ENCODE peak calls at places on chromosomes 2 and 18, in eight cellular contexts. L, T, J, D, M, B, G and X are unnamed samples.

GRCh38 chr2:235996419-235996818 is 171.8 kb downstream of the GBX2 start:
- DNase-seq in L (no peak), T (no peak), J (no peak), D (no peak), M (no peak), B (no peak), G (no peak), X (no peak)

GRCh38 chr2:8120979-8121825 is 560.7 kb upstream of the ID2 start:
- DNase-seq in L (no peak), T (no peak), J (no peak), D (no peak), M (no peak), B (no peak), G (no peak), X (no peak)

GRCh38 chr2:238513346-238513745 is 86.6 kb downstream of the ASB1 start:
- DNase-seq in L (peak; percentile 80), T (peak; percentile 34), J (peak; percentile 7), D (peak; percentile 46), M (no peak), B (peak; percentile 77), G (no peak), X (peak; percentile 66)

GRCh38 chr2:74935883-74936483 is 22.5 kb upstream of the POLE4 start:
- DNase-seq in L (no peak), T (no peak), J (no peak), D (no peak), M (no peak), B (no peak), G (no peak), X (no peak)

GRCh38 chr2:147826615-147827375 is 18.0 kb upstream of the ACVR2A start:
- DNase-seq in L (no peak), T (no peak), J (no peak), D (no peak), M (no peak), B (no peak), G (no peak), X (no peak)

GRCh38 chr2:45793998-45794720 is 142.7 kb downstream of the PRKCE start:
- DNase-seq in L (no peak), T (no peak), J (no peak), D (no peak), M (no peak), B (peak; percentile 29), G (no peak), X (no peak)

GRCh38 chr2:12442627-12442928 is 274.2 kb upstream of the TRIB2 start:
- DNase-seq in L (no peak), T (no peak), J (no peak), D (no peak), M (no peak), B (peak; percentile 75), G (no peak), X (no peak)

GRCh38 chr2:85429924-85430289 is 11.4 kb downstream of the SH2D6 start:
- DNase-seq in L (no peak), T (no peak), J (no peak), D (no peak), M (no peak), B (no peak), G (no peak), X (no peak)

GRCh38 chr18:51235011-51235789 is 37.7 kb upstream of the MEX3C start:
- DNase-seq in L (no peak), T (no peak), J (no peak), D (no peak), M (no peak), B (peak; percentile 28), G (no peak), X (no peak)

GRCh38 chr2:10257036-10257435 is 45.7 kb upstream of the HPCAL1 start:
- DNase-seq in L (no peak), T (peak; percentile 37), J (no peak), D (no peak), M (no peak), B (no peak), G (no peak), X (no peak)

GRCh38 chr2:169693344-169693743 is 861 bp downstream of the CFAP210 start:
- DNase-seq in L (no peak), T (no peak), J (no peak), D (no peak), M (no peak), B (peak; percentile 6), G (no peak), X (no peak)

GRCh38 chr2:231800493-231801091 is 14.3 kb downstream of the COPS7B start:
- DNase-seq in L (peak; percentile 78), T (no peak), J (no peak), D (peak; percentile 55), M (no peak), B (peak; percentile 56), G (no peak), X (peak; percentile 63)

GRCh38 chr2:98637401-98638144 is 29.2 kb downstream of the UNC50 start:
- DNase-seq in L (no peak), T (no peak), J (no peak), D (no peak), M (peak; percentile 34), B (no peak), G (no peak), X (no peak)

GRCh38 chr2:98632351-98632750 is 24.0 kb downstream of the UNC50 start:
- DNase-seq in L (no peak), T (no peak), J (no peak), D (no peak), M (no peak), B (no peak), G (no peak), X (no peak)

DNA sequence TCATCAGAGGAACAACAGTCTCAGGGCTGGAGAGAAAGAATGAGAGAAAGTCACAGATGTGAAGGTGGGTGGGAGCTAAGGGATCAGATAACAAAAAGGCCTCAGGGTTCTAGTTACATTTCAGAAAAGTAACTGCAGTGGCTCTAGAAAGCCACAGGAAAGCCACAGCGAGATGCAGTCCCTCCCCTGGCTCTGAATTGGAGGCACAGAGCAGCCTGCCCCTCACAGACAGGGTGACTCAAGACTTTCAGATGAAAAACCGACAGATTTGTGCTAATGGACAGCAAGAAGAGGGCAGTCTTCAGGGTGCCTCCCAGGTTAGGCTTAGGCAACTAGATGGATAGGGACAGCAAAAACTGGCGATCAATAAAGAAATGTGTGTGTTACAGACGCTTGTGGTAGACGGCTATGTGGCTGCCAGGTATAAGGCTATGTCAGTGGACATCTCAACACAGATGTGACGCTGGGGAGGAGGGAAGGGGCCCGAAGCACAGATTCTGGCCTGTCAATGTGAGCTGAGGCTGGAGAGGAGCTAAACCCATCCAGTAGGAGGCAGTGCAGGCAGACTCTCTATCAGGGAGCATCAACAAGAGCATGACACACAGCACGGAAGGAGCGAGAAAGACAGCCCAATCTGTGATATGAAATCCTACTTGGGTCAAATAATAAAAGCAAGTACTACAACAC is 26.2 kb downstream of the UNC50 start:
- DNase-seq in L (peak; percentile 65), T (no peak), J (no peak), D (no peak), M (no peak), B (peak; percentile 21), G (no peak), X (peak; percentile 48)
- TF ChIP-seq CTCF in L (peak; percentile 80), T (no peak), J (no peak), D (peak; percentile 53), M (peak; percentile 56), B (peak; percentile 43), G (no peak), X (peak; percentile 34)

GRCh38 chr2:202215179-202215578 is 23.2 kb downstream of the SUMO1 start:
- DNase-seq in L (no peak), T (no peak), J (no peak), D (no peak), M (no peak), B (peak; percentile 61), G (no peak), X (no peak)
- TF ChIP-seq CTCF in L (no peak), T (no peak), J (no peak), D (no peak), M (no peak), B (no peak), G (no peak), X (no peak)

GRCh38 chr2:144512421-144513272 is 7.3 kb downstream of the ZEB2 start:
- DNase-seq in L (no peak), T (no peak), J (no peak), D (no peak), M (no peak), B (no peak), G (no peak), X (no peak)

GRCh38 chr2:144510206-144510991 is 9.5 kb downstream of the ZEB2 start:
- DNase-seq in L (no peak), T (no peak), J (no peak), D (no peak), M (no peak), B (peak; percentile 59), G (no peak), X (no peak)

GRCh38 chr2:144511222-144511855 is 8.6 kb downstream of the ZEB2 start:
- DNase-seq in L (no peak), T (no peak), J (no peak), D (no peak), M (no peak), B (no peak), G (no peak), X (no peak)

GRCh38 chr2:144513388-144514100 is 6.4 kb downstream of the ZEB2 start:
- DNase-seq in L (no peak), T (no peak), J (no peak), D (no peak), M (no peak), B (peak; percentile 78), G (no peak), X (no peak)

DNA sequence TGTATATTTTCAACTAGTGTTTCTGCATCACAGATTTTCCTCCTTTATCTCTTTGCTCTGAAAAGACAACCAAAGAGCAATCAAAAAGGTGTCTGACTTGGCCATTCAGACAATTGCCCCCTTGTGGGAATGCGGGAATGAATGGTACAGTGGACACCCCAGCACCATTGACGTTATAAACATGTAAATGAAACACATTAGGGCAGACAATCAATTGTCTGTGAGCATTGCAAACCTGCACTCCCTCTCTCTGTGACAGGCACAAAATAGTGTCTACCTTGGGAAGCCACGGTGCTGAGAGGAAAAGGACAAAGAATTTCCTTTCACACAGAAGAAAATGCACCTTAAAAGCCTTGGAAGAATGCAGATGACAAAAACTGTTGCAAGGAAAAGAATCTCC is 8.0 kb downstream of the ZEB2 start:
- DNase-seq in L (no peak), T (no peak), J (no peak), D (no peak), M (no peak), B (no peak), G (no peak), X (no peak)
- TF ChIP-seq CTCF in L (no peak), T (no peak), J (no peak), D (no peak), M (no peak), B (peak; percentile 12), G (no peak), X (no peak)

DNA sequence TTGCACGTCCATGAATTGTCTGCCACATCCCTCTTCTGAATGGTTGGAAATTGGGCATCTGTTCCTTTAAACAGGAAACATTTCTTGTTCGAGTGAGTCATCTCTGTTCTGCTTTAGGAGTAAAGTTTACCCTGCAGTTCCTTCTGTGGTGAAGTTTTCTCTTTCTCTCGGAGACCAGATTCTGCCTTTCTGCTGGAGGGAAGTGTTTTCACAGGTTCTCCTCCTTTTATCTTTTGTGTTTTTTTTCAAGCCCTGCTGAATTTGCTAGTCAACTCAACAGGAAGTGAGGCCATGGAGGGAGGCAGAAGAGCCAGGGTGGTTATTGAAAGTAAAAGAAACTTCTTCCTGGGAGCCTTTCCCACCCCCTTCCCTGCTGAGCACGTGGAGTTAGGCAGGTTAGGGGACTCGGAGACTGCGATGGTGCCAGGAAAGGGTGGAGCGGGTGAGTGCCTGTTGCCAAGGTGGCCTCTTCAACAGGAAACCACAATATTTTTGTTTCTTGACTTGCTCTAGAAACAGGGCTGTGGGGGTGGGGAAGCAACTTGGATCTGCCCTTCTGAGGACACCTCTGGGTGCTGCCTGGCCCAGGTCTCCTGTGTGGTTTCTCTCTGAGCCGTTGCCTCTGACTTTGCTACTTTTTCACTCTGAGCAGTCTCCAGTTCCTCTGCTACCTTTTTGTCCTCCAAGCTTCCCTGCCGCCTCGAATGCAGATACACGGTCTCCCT is 2.2 kb upstream of the CASP8 start:
- DNase-seq in L (no peak), T (peak; percentile 81), J (no peak), D (peak; percentile 12), M (peak; percentile 87), B (peak; percentile 84), G (peak; percentile 19), X (peak; percentile 53)
- TF ChIP-seq CTCF in L (no peak), T (no peak), J (no peak), D (no peak), M (no peak), B (peak; percentile 17), G (no peak), X (no peak)